ENCODE peak calls at places on chromosomes 4 and X, in seven cellular contexts. W, S, E, P, R, L and T are unnamed samples.

GRCh38 chrX:118524344-118524743 is 28.7 kb downstream of the DOCK11 start:
- DNase-seq in W (no peak), S (no peak), E (no peak), P (no peak), R (no peak), L (no peak), T (no peak)

GRCh38 chr4:6134612-6135220 is 65.6 kb downstream of the JAKMIP1 start:
- DNase-seq in W (no peak), S (no peak), E (no peak), P (no peak), R (no peak), L (no peak), T (no peak)

GRCh38 chr4:7852568-7853185 is 87.0 kb downstream of the AFAP1 start:
- DNase-seq in W (peak; percentile 32), S (peak; percentile 75), E (no peak), P (peak; percentile 38), R (no peak), L (no peak), T (no peak)

GRCh38 chrX:38871129-38872029 is 70.1 kb downstream of the MID1IP1 start:
- DNase-seq in W (no peak), S (no peak), E (no peak), P (no peak), R (no peak), L (no peak), T (no peak)

GRCh38 chr4:2745981-2746806 is 9.9 kb downstream of the TNIP2 start:
- DNase-seq in W (peak; percentile 84), S (peak; percentile 84), E (peak; percentile 51), P (no peak), R (no peak), L (peak; percentile 55), T (no peak)

GRCh38 chr4:85722806-85723205 is 247.9 kb downstream of the ARHGAP24 start:
- DNase-seq in W (no peak), S (no peak), E (no peak), P (no peak), R (no peak), L (no peak), T (no peak)

GRCh38 chr4:21901281-21901680 is 47.3 kb downstream of the KCNIP4 start:
- DNase-seq in W (no peak), S (no peak), E (no peak), P (no peak), R (no peak), L (no peak), T (no peak)

GRCh38 chr4:85028910-85029309 is 62.4 kb upstream of the WDFY3 start:
- DNase-seq in W (no peak), S (no peak), E (no peak), P (no peak), R (no peak), L (no peak), T (peak; percentile 25)

GRCh38 chrX:34341258-34341657 is 209.1 kb upstream of the FAM47A start:
- DNase-seq in W (no peak), S (peak; percentile 20), E (no peak), P (no peak), R (no peak), L (no peak), T (no peak)

GRCh38 chr4:85703098-85703497 is 228.1 kb downstream of the ARHGAP24 start:
- DNase-seq in W (no peak), S (no peak), E (no peak), P (no peak), R (no peak), L (no peak), T (no peak)

GRCh38 chr4:155179216-155179615 is 29.2 kb upstream of the NPY2R start:
- DNase-seq in W (no peak), S (peak; percentile 72), E (no peak), P (no peak), R (no peak), L (no peak), T (peak; percentile 87)

GRCh38 chr4:1939664-1940509 is 68.7 kb downstream of the NSD2 start:
- DNase-seq in W (no peak), S (peak; percentile 89), E (no peak), P (peak; percentile 64), R (no peak), L (no peak), T (peak; percentile 91)

GRCh38 chr4:86600007-86600653 is 6.0 kb downstream of the PTPN13 start:
- DNase-seq in W (no peak), S (no peak), E (no peak), P (no peak), R (no peak), L (no peak), T (no peak)

GRCh38 chrX:138765061-138765460 is 53.5 kb upstream of the FGF13 start:
- DNase-seq in W (no peak), S (peak; percentile 65), E (no peak), P (no peak), R (no peak), L (no peak), T (peak; percentile 53)

GRCh38 chr4:110196871-110197420 is 1.5 kb downstream of the ELOVL6 start:
- DNase-seq in W (no peak), S (no peak), E (no peak), P (peak; percentile 43), R (peak; percentile 72), L (peak; percentile 2), T (peak; percentile 31)

GRCh38 chr4:119623025-119623424 is 5.6 kb downstream of the PDE5A start:
- DNase-seq in W (no peak), S (peak; percentile 38), E (no peak), P (no peak), R (no peak), L (no peak), T (peak; percentile 63)

GRCh38 chr4:56976878-56977320 is 507 bp downstream of the NOA1 start:
- DNase-seq in W (peak; percentile 52), S (peak; percentile 50), E (peak; percentile 83), P (peak; percentile 82), R (peak; percentile 69), L (no peak), T (no peak)

GRCh38 chr4:144817081-144817480 is 171.1 kb downstream of the HHIP start:
- DNase-seq in W (no peak), S (no peak), E (no peak), P (no peak), R (no peak), L (no peak), T (peak; percentile 18)

GRCh38 chrX:41922694-41923171 is 621 bp downstream of the CASK start:
- DNase-seq in W (peak; percentile 28), S (no peak), E (peak; percentile 47), P (peak; percentile 28), R (peak; percentile 69), L (no peak), T (peak; percentile 11)

GRCh38 chr4:67106846-67107467 is 438.3 kb downstream of the CENPC start:
- DNase-seq in W (no peak), S (peak; percentile 19), E (no peak), P (no peak), R (no peak), L (no peak), T (no peak)

GRCh38 chr4:16890651-16891050 is 7.8 kb downstream of the LDB2 start:
- DNase-seq in W (no peak), S (no peak), E (no peak), P (no peak), R (no peak), L (no peak), T (no peak)

GRCh38 chrX:115339441-115340025 is 50.0 kb downstream of the LUZP4 start:
- DNase-seq in W (no peak), S (no peak), E (no peak), P (no peak), R (no peak), L (no peak), T (peak; percentile 92)

GRCh38 chrX:53300157-53300556 is 18.8 kb upstream of the IQSEC2 start:
- DNase-seq in W (no peak), S (no peak), E (no peak), P (no peak), R (no peak), L (no peak), T (no peak)

GRCh38 chr4:147244786-147245185 is 236.1 kb upstream of the EDNRA start:
- DNase-seq in W (no peak), S (no peak), E (no peak), P (no peak), R (no peak), L (no peak), T (no peak)

GRCh38 chr4:168796362-168797106 is 213.5 kb downstream of the CBR4 start:
- DNase-seq in W (peak; percentile 47), S (peak; percentile 81), E (no peak), P (peak; percentile 34), R (no peak), L (no peak), T (peak; percentile 80)

GRCh38 chrX:74922922-74923321 is 2.3 kb downstream of the NEXMIF start:
- DNase-seq in W (no peak), S (no peak), E (no peak), P (no peak), R (no peak), L (no peak), T (no peak)
- H3K4me3 ChIP-seq in W (no peak overlapping the region), S (no peak overlapping the region), E (no peak overlapping the region), P (no peak overlapping the region), R (no peak overlapping the region), L (no peak overlapping the region), T (no peak overlapping the region)

GRCh38 chrX:11465648-11466411 is 172.6 kb downstream of the AMELX start:
- DNase-seq in W (no peak), S (peak; percentile 27), E (no peak), P (no peak), R (no peak), L (no peak), T (no peak)
- TF ChIP-seq CTCF in W (no peak), S (no peak), E (no peak), P (no peak), R (no peak), L (no peak), T (no peak)

DNA sequence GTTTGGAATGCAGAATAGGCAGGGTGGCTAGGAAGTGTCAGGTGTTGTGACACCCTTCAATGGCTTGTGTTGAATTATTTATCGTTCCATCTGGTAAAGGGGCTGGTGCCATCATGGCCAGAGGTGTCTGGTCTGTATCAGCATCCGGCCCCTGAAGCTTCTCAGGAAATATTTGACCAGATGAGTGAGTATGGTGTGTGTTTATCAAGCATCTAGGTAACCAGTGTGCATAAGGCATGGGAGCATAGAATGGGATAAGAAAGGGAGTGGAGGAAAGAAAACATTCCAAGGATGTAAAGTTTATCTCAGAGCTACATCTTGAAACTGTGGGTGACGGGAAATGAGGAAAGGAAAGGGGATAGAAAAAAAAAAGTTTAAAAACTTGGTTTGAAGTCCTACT is 109.4 kb downstream of the KLHL4 start:
- DNase-seq in W (no peak), S (no peak), E (no peak), P (no peak), R (no peak), L (no peak), T (no peak)
- H3K4me3 ChIP-seq in W (no peak overlapping the region), S (no peak overlapping the region), E (no peak overlapping the region), P (no peak overlapping the region), R (no peak overlapping the region), L (no peak overlapping the region), T (no peak overlapping the region)

DNA sequence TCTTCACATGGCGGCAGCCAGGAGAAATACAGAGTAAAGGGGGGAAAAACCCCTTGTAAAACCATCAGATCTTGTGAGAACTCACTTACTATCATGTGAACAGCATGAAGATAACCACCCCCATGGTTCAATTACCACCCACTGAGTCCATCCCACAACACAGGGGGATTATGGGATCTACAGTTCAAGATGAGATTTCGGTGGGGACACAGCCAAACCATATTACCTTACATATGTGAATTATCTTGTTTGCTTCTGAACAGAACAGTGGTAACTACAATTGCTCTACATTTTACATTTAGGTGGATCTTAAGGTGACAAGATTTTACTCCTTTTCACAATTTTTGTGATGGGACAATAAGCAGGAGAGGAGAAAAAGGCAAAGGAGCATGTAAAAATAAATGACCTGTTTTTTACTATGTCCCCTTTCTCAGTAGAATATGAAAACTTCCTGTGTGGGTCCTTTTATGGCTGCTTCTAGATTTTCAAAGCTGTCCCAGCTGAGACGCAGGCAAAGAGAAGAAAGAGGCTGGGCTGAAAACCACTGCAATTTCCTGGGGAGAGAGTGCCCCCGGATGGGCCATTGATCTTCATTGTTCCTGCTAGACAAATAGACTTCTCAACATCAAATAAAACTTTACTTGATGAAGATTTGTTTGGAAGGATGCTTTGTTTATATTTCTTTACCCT is 45.9 kb upstream of the PGM2 start:
- DNase-seq in W (no peak), S (peak; percentile 31), E (no peak), P (no peak), R (no peak), L (no peak), T (peak; percentile 33)
- TF ChIP-seq CTCF in W (peak; percentile 17), S (peak; percentile 18), E (peak; percentile 16), P (peak; percentile 12), R (no peak), L (no peak), T (no peak)